ENCODE peak calls at places on chromosome 5, in ten cellular contexts. B, M, R, G, S, I, Q, E, N and C are unnamed samples.

GRCh38 chr5:116032991-116033390 is 719 bp downstream of the ARL14EPL start:
- DNase-seq in E (no peak), R (no peak), M (no peak), S (no peak), I (no peak), G (no peak), Q (no peak), B (no peak), N (no peak), C (no peak)

GRCh38 chr5:96601811-96602244 is 60.3 kb upstream of the CAST start:
- DNase-seq in E (peak), Q (peak), S (peak), R (peak), M (no peak), N (peak), B (peak), I (peak), G (peak), C (peak)

GRCh38 chr5:147303976-147304375 is 69.2 kb downstream of the STK32A start:
- DNase-seq in B (no peak), N (no peak), I (no peak), M (no peak), E (no peak), G (no peak), S (peak), Q (no peak), R (peak), C (no peak)

GRCh38 chr5:133273661-133274596 is 222.1 kb downstream of the HSPA4 start:
- DNase-seq in M (no peak), N (no peak), R (no peak), I (no peak), G (no peak), B (no peak), Q (no peak), E (no peak), S (peak), C (no peak)

GRCh38 chr5:172777381-172778222 is 6.6 kb upstream of the DUSP1 start:
- DNase-seq in S (peak), G (peak), Q (no peak), R (peak), B (no peak), N (no peak), E (peak), I (peak), M (peak), C (no peak)

GRCh38 chr5:159752622-159753275 is 163.5 kb upstream of the ADRA1B start:
- DNase-seq in Q (no peak), G (no peak), N (no peak), S (peak), R (no peak), E (no peak), I (no peak), B (no peak), M (no peak), C (no peak)

GRCh38 chr5:87383216-87383615 is 29.5 kb downstream of the CCNH start:
- DNase-seq in G (no peak), S (peak), B (no peak), M (no peak), Q (no peak), E (no peak), R (no peak), N (no peak), I (no peak), C (no peak)

GRCh38 chr5:143014017-143014651 is 244.0 kb downstream of the ARHGAP26 start:
- DNase-seq in E (no peak), S (peak), N (peak), M (peak), Q (peak), B (peak), R (peak), I (peak), G (peak), C (peak)

GRCh38 chr5:41009228-41009627 is 61.9 kb downstream of the MROH2B start:
- DNase-seq in I (no peak), B (no peak), R (peak), N (no peak), S (peak), G (no peak), E (no peak), Q (no peak), M (no peak), C (no peak)

GRCh38 chr5:54619732-54620582 is 102.4 kb downstream of the SNX18 start:
- DNase-seq in Q (no peak), S (peak), M (no peak), B (no peak), G (no peak), R (no peak), N (no peak), E (no peak), I (no peak), C (no peak)

GRCh38 chr5:1208743-1209551 is 7.6 kb downstream of the SLC6A19 start:
- DNase-seq in I (no peak), N (peak), G (peak), R (peak), Q (no peak), B (peak), S (peak), E (no peak), M (no peak), C (peak)
- TF ChIP-seq CTCF in I (no peak), N (peak), G (peak), R (peak), Q (peak), B (peak), S (peak), E (no peak), M (peak), C (no peak)

DNA sequence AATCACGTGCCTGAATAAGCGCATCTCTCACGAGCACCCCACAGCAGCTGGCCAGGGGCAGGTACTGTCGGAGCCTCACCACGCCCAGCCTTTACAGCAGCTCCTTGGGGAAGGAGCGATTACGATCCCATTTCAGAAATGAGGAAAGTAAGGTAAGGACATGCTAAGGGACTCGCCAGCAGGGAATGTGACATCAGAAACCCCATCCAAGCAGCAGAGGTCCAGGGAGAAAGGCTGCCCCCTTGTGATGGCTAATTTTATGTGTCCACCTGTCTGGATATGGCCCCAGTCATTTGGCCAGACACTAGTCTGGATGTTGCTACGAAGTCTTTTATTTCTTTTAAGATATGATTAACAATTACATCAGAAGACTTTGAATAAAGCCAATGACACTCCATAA is 77.3 kb downstream of the UBE2QL1 start:
- DNase-seq in M (no peak), Q (peak), G (no peak), B (peak), S (peak), N (peak), I (no peak), E (no peak), R (peak), C (peak)
- TF ChIP-seq CTCF in M (peak), Q (peak), G (no peak), B (peak), S (peak), N (peak), I (no peak), E (no peak), R (no peak), C (peak)

DNA sequence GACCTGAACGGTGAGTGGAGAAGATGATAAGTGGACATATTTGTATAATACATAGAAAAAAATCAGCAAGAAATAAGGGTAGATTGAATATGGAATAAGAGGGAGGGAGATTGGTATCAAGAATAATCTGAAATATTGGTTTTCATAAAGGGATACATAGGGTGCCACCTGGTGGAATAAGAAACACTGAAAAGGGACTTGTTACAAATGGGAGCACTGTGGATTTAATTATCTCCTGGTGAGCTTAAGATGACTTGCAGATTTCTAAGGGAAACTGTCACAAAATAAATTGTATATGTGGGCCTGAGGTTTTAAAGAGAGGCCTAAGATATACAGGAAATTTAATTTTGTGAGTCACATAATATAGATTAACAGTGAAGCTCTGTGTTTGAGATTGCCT is 1403.5 kb upstream of the CDH18 start:
- DNase-seq in S (no peak), R (peak), B (no peak), Q (no peak), E (no peak), M (no peak), N (no peak), G (no peak), I (no peak), C (no peak)
- TF ChIP-seq CTCF in S (no peak), R (no peak), B (no peak), Q (peak), E (no peak), M (no peak), N (no peak), G (no peak), I (no peak), C (no peak)

GRCh38 chr5:61167382-61167781 is 5.1 kb upstream of the SMIM15 start:
- DNase-seq in Q (no peak), B (no peak), M (no peak), G (peak), S (peak), R (peak), I (peak), E (no peak), N (no peak), C (peak)
- TF ChIP-seq CTCF in Q (peak), B (peak), M (peak), G (peak), S (peak), R (peak), I (no peak), E (no peak), N (no peak), C (no peak)